ENCODE peak calls at places on chromosomes 6 and 20, in nine cellular contexts. W, Y, V, B, H, M, G, N and P are unnamed samples.

GRCh38 chr20:7736336-7736735 is 203.9 kb downstream of the HAO1 start:
- DNase-seq in W (no peak), Y (peak; percentile 26), V (no peak), B (no peak), H (no peak), M (no peak), G (peak; percentile 50), N (no peak), P (no peak)

GRCh38 chr20:59720013-59720412 is 115.7 kb downstream of the PHACTR3 start:
- DNase-seq in W (no peak), Y (no peak), V (no peak), B (no peak), H (no peak), M (no peak), G (no peak), N (no peak), P (no peak)

GRCh38 chr20:1215386-1216170 is 10.3 kb upstream of the RAD21L1 start:
- DNase-seq in W (no peak), Y (no peak), V (no peak), B (no peak), H (peak; percentile 32), M (no peak), G (no peak), N (no peak), P (no peak)

GRCh38 chr20:19519461-19519860 is 238.6 kb upstream of the RIN2 start:
- DNase-seq in W (no peak), Y (no peak), V (no peak), B (no peak), H (no peak), M (no peak), G (no peak), N (no peak), P (no peak)

GRCh38 chr20:47438464-47439381 is 63.0 kb upstream of the NCOA3 start:
- DNase-seq in W (no peak), Y (no peak), V (no peak), B (no peak), H (no peak), M (peak; percentile 27), G (no peak), N (no peak), P (no peak)

GRCh38 chr6:87539554-87539953 is 50.2 kb downstream of the RARS2 start:
- DNase-seq in W (no peak), Y (no peak), V (no peak), B (no peak), H (no peak), M (peak; percentile 1), G (no peak), N (no peak), P (no peak)

GRCh38 chr20:60810561-60810960 is 441.5 kb upstream of the CDH4 start:
- DNase-seq in W (no peak), Y (no peak), V (no peak), B (no peak), H (no peak), M (no peak), G (no peak), N (no peak), P (no peak)

GRCh38 chr6:39088331-39088730 is 26.7 kb downstream of the SAYSD1 start:
- DNase-seq in W (no peak), Y (peak; percentile 54), V (no peak), B (no peak), H (no peak), M (peak; percentile 80), G (peak; percentile 16), N (no peak), P (no peak)

GRCh38 chr6:63478751-63479150 is 93.5 kb upstream of the LOC128125822 start:
- DNase-seq in W (no peak), Y (no peak), V (no peak), B (no peak), H (no peak), M (no peak), G (no peak), N (no peak), P (no peak)

GRCh38 chr6:154236646-154237236 is 119.9 kb downstream of the IPCEF1 start:
- DNase-seq in W (no peak), Y (no peak), V (no peak), B (no peak), H (no peak), M (no peak), G (no peak), N (no peak), P (no peak)

GRCh38 chr6:161918154-161918553 is 644.3 kb upstream of the AGPAT4 start:
- DNase-seq in W (no peak), Y (peak; percentile 37), V (no peak), B (no peak), H (no peak), M (no peak), G (peak; percentile 1), N (no peak), P (no peak)

GRCh38 chr20:61387204-61387958 is 135.3 kb downstream of the CDH4 start:
- DNase-seq in W (no peak), Y (peak; percentile 59), V (peak; percentile 87), B (no peak), H (no peak), M (no peak), G (peak; percentile 54), N (no peak), P (no peak)

GRCh38 chr6:142756215-142756630 is 188.8 kb downstream of the HIVEP2 start:
- DNase-seq in W (peak; percentile 93), Y (peak; percentile 83), V (no peak), B (no peak), H (no peak), M (peak; percentile 65), G (peak; percentile 35), N (no peak), P (no peak)

GRCh38 chr20:42678895-42679294 is 510.8 kb downstream of the PTPRT start:
- DNase-seq in W (no peak), Y (no peak), V (peak; percentile 20), B (no peak), H (no peak), M (peak; percentile 15), G (no peak), N (no peak), P (no peak)

GRCh38 chr6:144285798-144286502 is 815 bp downstream of the UTRN start:
- DNase-seq in W (peak; percentile 64), Y (peak; percentile 78), V (peak; percentile 32), B (no peak), H (no peak), M (peak; percentile 83), G (peak; percentile 56), N (no peak), P (no peak)

GRCh38 chr6:4666886-4667513 is 109.2 kb upstream of the CDYL start:
- DNase-seq in W (no peak), Y (no peak), V (no peak), B (no peak), H (no peak), M (no peak), G (no peak), N (no peak), P (no peak)

GRCh38 chr20:50305636-50306477 is 115.2 kb downstream of the CEBPB start:
- DNase-seq in W (peak; percentile 13), Y (peak; percentile 85), V (peak; percentile 18), B (no peak), H (peak; percentile 50), M (no peak), G (peak; percentile 75), N (peak; percentile 56), P (peak; percentile 59)

GRCh38 chr20:52410746-52411317 is 219.3 kb upstream of the ZFP64 start:
- DNase-seq in W (no peak), Y (no peak), V (no peak), B (no peak), H (no peak), M (no peak), G (no peak), N (no peak), P (no peak)

GRCh38 chr6:131946404-131946991 is 4.7 kb downstream of the CCN2 start:
- DNase-seq in W (no peak), Y (no peak), V (no peak), B (no peak), H (no peak), M (no peak), G (peak; percentile 18), N (no peak), P (no peak)

GRCh38 chr6:80304014-80304413 is 197.5 kb downstream of the BCKDHB start:
- DNase-seq in W (no peak), Y (no peak), V (no peak), B (no peak), H (peak; percentile 46), M (no peak), G (no peak), N (no peak), P (no peak)

GRCh38 chr20:34582911-34583310 is 24.4 kb downstream of the MAP1LC3A start:
- DNase-seq in W (peak; percentile 27), Y (peak; percentile 58), V (no peak), B (no peak), H (no peak), M (no peak), G (peak; percentile 14), N (no peak), P (no peak)

GRCh38 chr6:21437583-21437982 is 156.0 kb upstream of the SOX4 start:
- DNase-seq in W (no peak), Y (peak; percentile 27), V (no peak), B (no peak), H (no peak), M (no peak), G (no peak), N (no peak), P (peak; percentile 40)

GRCh38 chr20:652611-653109 is 340 bp downstream of the SRXN1 start:
- DNase-seq in W (peak; percentile 16), Y (peak; percentile 58), V (no peak), B (no peak), H (no peak), M (peak; percentile 39), G (peak; percentile 31), N (no peak), P (no peak)

GRCh38 chr20:47686545-47686944 is 98.7 kb downstream of the SULF2 start:
- DNase-seq in W (no peak), Y (no peak), V (no peak), B (no peak), H (no peak), M (peak; percentile 26), G (no peak), N (no peak), P (no peak)

GRCh38 chr20:52958206-52958605 is 14.0 kb upstream of the TSHZ2 start:
- DNase-seq in W (peak; percentile 24), Y (peak; percentile 8), V (no peak), B (no peak), H (no peak), M (no peak), G (no peak), N (no peak), P (no peak)

GRCh38 chr20:2709205-2709981 is 16.8 kb downstream of the EBF4 start:
- DNase-seq in W (no peak), Y (no peak), V (no peak), B (no peak), H (no peak), M (peak; percentile 53), G (no peak), N (no peak), P (no peak)

GRCh38 chr6:19892250-19892649 is 55.1 kb downstream of the ID4 start:
- DNase-seq in W (no peak), Y (no peak), V (no peak), B (no peak), H (no peak), M (peak; percentile 68), G (no peak), N (peak; percentile 99), P (peak; percentile 62)

GRCh38 chr6:2481307-2481706 is 235.9 kb upstream of the GMDS start:
- DNase-seq in W (no peak), Y (no peak), V (no peak), B (no peak), H (no peak), M (no peak), G (no peak), N (no peak), P (no peak)